ENCODE peak calls at places on chromosomes 16 and 17, in four cellular contexts. One of them, this sample, is unnamed.

GRCh38 chr16:78446486-78446885 is 347.0 kb downstream of the WWOX start:
- DNase-seq in neuronal stem cell: no peak
- DNase-seq in thoracic aorta: no peak
- DNase-seq in tibial nerve: no peak
- DNase-seq in this sample: no peak

GRCh38 chr16:2533912-2534311 is 2.7 kb upstream of the CEMP1 start:
- DNase-seq in neuronal stem cell: no peak
- DNase-seq in thoracic aorta: no peak
- DNase-seq in tibial nerve: no peak
- DNase-seq in this sample: no peak

GRCh38 chr17:2239882-2240430 is 63.6 kb downstream of the SMG6 start:
- DNase-seq in tibial nerve: no peak
- DNase-seq in thoracic aorta: peak; percentile 55
- DNase-seq in neuronal stem cell: no peak
- DNase-seq in this sample: peak; percentile 80

GRCh38 chr16:1414532-1415265 is at the start of gene UNKL:
- DNase-seq in tibial nerve: peak; percentile 47
- DNase-seq in neuronal stem cell: peak; percentile 70
- DNase-seq in thoracic aorta: no peak
- DNase-seq in this sample: peak; percentile 78

GRCh38 chr17:82400830-82401229 is 17.3 kb upstream of the HEXD start:
- DNase-seq in tibial nerve: no peak
- DNase-seq in neuronal stem cell: no peak
- DNase-seq in thoracic aorta: no peak
- DNase-seq in this sample: no peak

GRCh38 chr16:29972992-29973383 is 680 bp upstream of the TAOK2 start:
- DNase-seq in neuronal stem cell: no peak
- DNase-seq in thoracic aorta: no peak
- DNase-seq in tibial nerve: no peak
- DNase-seq in this sample: no peak

GRCh38 chr17:39225974-39226683 is 384 bp upstream of the STAC2 start:
- DNase-seq in neuronal stem cell: peak; percentile 91
- DNase-seq in tibial nerve: no peak
- DNase-seq in thoracic aorta: peak; percentile 72
- DNase-seq in this sample: peak; percentile 93

GRCh38 chr16:66923866-66924265 is 1.5 kb downstream of the RRAD start:
- DNase-seq in thoracic aorta: no peak
- DNase-seq in tibial nerve: no peak
- DNase-seq in neuronal stem cell: no peak
- DNase-seq in this sample: no peak

GRCh38 chr16:25084797-25085196 is 26.7 kb upstream of the LCMT1 start:
- DNase-seq in tibial nerve: no peak
- DNase-seq in thoracic aorta: no peak
- DNase-seq in neuronal stem cell: no peak
- DNase-seq in this sample: no peak

GRCh38 chr17:46071796-46072195 is 72.7 kb downstream of the STH start:
- DNase-seq in tibial nerve: no peak
- DNase-seq in neuronal stem cell: no peak
- DNase-seq in thoracic aorta: no peak
- DNase-seq in this sample: no peak

GRCh38 chr17:46080118-46081017 is 81.3 kb downstream of the STH start:
- DNase-seq in thoracic aorta: no peak
- DNase-seq in neuronal stem cell: no peak
- DNase-seq in tibial nerve: no peak
- DNase-seq in this sample: no peak

GRCh38 chr17:46072998-46073397 is 73.9 kb downstream of the STH start:
- DNase-seq in thoracic aorta: no peak
- DNase-seq in neuronal stem cell: no peak
- DNase-seq in tibial nerve: no peak
- DNase-seq in this sample: no peak

GRCh38 chr17:46078675-46079074 is 79.6 kb downstream of the STH start:
- DNase-seq in neuronal stem cell: no peak
- DNase-seq in thoracic aorta: no peak
- DNase-seq in tibial nerve: no peak
- DNase-seq in this sample: no peak

DNA sequence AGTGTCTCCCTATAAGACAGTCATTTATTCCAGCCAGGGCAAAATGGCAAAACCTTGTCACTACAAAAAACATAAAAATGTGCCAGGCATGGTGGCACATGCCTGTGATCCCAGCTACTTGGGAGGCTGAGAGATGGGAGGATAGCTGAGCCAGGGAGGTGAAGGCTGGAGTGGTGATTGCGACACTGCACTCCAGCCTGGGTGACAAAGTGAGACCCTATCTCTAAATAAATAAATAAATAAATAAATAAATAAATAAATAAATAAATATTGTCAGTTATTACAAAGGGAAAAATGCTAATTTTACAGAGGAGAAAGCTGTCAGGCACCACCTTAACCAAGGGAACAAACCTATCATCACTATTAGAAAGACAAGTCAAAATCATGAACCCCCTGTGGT is 75.5 kb downstream of the STH start:
- DNase-seq in neuronal stem cell: no peak
- DNase-seq in tibial nerve: no peak
- DNase-seq in thoracic aorta: no peak
- DNase-seq in this sample: no peak
- H3K4me3 ChIP-seq in neuronal stem cell: no peak overlapping the region
- H3K4me3 ChIP-seq in tibial nerve: no peak overlapping the region
- H3K4me3 ChIP-seq in thoracic aorta: no peak overlapping the region
- H3K4me3 ChIP-seq in this sample: no peak overlapping the region

DNA sequence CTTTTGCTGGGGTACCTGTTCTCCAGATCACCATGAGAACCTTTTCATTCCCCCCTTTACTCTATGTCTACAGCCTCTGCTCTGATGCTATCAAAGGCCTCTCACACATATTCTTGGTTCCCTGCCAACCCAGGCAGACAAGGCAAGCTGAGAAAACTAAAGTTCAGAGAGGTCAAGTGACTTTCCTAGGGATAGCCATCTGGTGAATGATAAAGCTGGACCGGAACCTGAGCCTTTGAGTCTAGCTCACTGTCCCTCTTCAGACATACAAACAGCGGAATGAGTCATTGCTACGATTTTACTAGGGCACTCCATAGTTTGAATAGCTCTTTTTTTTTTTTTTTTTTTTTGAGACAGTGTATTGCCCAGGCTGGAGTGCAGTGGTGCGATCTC is 73.3 kb downstream of the XYLT1 start:
- DNase-seq in neuronal stem cell: no peak
- DNase-seq in thoracic aorta: no peak
- DNase-seq in tibial nerve: no peak
- DNase-seq in this sample: no peak
- H3K4me1 ChIP-seq in neuronal stem cell: no peaks in the 10 kb centered on the region
- H3K4me1 ChIP-seq in thoracic aorta: peaks cover 19% of the 10 kb centered on the region
- H3K4me1 ChIP-seq in tibial nerve: peaks cover 18% of the 10 kb centered on the region
- H3K4me1 ChIP-seq in this sample: peaks cover 21% of the 10 kb centered on the region

GRCh38 chr17:77649717-77650211 is 308.7 kb upstream of the TNRC6C start:
- DNase-seq in neuronal stem cell: no peak
- DNase-seq in tibial nerve: no peak
- DNase-seq in thoracic aorta: no peak
- DNase-seq in this sample: no peak

GRCh38 chr17:77644181-77644972 is 314.1 kb upstream of the TNRC6C start:
- DNase-seq in neuronal stem cell: no peak
- DNase-seq in tibial nerve: no peak
- DNase-seq in thoracic aorta: no peak
- DNase-seq in this sample: peak; percentile 52

GRCh38 chr17:77645441-77646430 is 312.8 kb upstream of the TNRC6C start:
- DNase-seq in tibial nerve: no peak
- DNase-seq in thoracic aorta: no peak
- DNase-seq in neuronal stem cell: no peak
- DNase-seq in this sample: no peak

GRCh38 chr17:77644981-77645380 is 313.5 kb upstream of the TNRC6C start:
- DNase-seq in neuronal stem cell: no peak
- DNase-seq in tibial nerve: no peak
- DNase-seq in thoracic aorta: no peak
- DNase-seq in this sample: no peak

DNA sequence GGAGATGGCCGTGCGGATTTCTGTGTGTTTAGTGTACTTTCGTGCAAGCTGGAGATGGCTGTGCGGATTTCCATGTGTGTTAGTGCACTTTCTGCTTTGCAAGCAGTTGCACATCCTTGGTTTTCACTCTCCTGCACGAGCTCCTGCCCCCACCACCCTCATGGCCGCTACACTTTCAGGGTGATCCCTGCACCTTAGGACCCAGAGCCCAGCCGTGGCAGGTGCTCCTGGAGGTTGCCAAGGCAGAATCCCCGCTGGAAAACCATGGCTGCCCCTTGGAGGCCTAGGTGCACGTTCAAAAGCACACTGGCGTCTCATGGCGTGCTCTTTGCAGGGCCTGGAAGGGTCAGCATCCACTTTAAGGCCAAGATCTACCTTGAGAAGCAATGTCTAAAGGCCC is 311.0 kb upstream of the TNRC6C start:
- DNase-seq in thoracic aorta: no peak
- DNase-seq in neuronal stem cell: no peak
- DNase-seq in tibial nerve: no peak
- DNase-seq in this sample: no peak
- H3K4me3 ChIP-seq in thoracic aorta: no peak overlapping the region
- H3K4me3 ChIP-seq in neuronal stem cell: no peak overlapping the region
- H3K4me3 ChIP-seq in tibial nerve: no peak overlapping the region
- H3K4me3 ChIP-seq in this sample: no peak overlapping the region

DNA sequence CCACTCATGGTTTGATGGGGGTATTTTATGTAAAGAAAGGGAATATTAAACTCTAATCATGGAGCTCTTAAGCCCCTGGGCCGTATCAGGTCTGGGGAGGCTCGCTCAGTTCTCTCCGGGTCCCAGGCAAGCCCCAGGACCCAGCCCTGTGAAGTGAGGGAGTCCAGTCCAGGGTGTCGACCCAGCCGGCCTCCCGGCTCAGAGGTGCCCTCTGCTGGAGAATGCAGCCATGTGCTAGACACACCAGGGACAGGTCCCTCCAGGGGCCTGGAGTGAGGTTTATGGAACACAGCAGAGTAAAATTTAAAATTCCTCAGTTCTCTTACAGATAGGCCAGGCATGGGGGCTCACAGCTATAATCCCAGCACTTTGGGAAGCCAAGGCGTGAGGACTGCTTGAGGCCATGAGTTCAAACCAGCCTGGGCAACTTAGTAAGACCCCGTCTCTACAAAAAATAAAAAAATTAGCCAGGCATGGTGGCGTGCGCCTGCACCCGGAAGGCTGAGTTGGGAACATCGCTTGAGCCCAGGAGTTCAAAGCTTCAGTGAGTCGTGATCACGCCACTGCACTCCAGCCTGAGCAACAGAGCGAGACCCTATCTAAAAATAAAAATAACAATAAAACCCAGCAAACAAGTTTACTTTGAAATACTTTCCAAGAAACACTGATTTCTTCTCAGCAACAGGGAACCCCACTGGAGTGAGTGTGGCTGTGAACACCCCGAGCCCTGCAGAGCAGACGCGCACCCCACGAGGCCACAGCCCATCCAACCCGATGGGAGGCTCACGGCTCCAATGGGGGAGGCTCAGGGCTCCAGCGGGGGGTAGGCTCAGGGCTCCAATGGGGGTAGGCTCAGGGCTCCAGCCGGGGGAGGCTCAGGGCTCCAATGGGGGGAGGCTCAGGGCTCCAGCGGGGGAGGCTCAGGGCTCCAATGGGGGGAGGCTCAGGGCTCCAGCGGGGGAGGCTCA is 72.2 kb downstream of the ZNF778 start:
- DNase-seq in thoracic aorta: no peak
- DNase-seq in neuronal stem cell: peak; percentile 56
- DNase-seq in tibial nerve: peak; percentile 39
- DNase-seq in this sample: no peak
- H3K4me1 ChIP-seq in thoracic aorta: no peaks in the 10 kb centered on the region
- H3K4me1 ChIP-seq in neuronal stem cell: peaks cover 21% of the 10 kb centered on the region
- H3K4me1 ChIP-seq in tibial nerve: peaks cover 10% of the 10 kb centered on the region
- H3K4me1 ChIP-seq in this sample: no peaks in the 10 kb centered on the region

This sample was measured in ascending aorta.